ENCODE peak calls at places on chromosomes 16 and 17, in five cellular contexts. One of them, this sample, is unnamed.

GRCh38 chr16:16007743-16008111 is 58.3 kb downstream of the ABCC1 start:
- DNase-seq in upper lobe of right lung: no peak
- DNase-seq in IMR-90: no peak
- DNase-seq in tibial nerve: no peak
- DNase-seq in vagina: no peak
- DNase-seq in this sample: no peak

GRCh38 chr16:84153660-84154214 is 8.6 kb downstream of the DNAAF1 start:
- DNase-seq in upper lobe of right lung: peak; percentile 11
- DNase-seq in tibial nerve: no peak
- DNase-seq in vagina: no peak
- DNase-seq in IMR-90: peak; percentile 16
- DNase-seq in this sample: no peak

GRCh38 chr17:80468222-80468621 is 8.2 kb downstream of the NPTX1 start:
- DNase-seq in tibial nerve: no peak
- DNase-seq in vagina: no peak
- DNase-seq in IMR-90: no peak
- DNase-seq in upper lobe of right lung: no peak
- DNase-seq in this sample: no peak

GRCh38 chr16:70737377-70738082 is 51.7 kb upstream of the MTSS2 start:
- DNase-seq in tibial nerve: peak; percentile 46
- DNase-seq in vagina: no peak
- DNase-seq in upper lobe of right lung: peak; percentile 83
- DNase-seq in IMR-90: peak; percentile 99
- DNase-seq in this sample: peak; percentile 88

GRCh38 chr17:9998060-9998459 is 93.0 kb upstream of the RCVRN start:
- DNase-seq in upper lobe of right lung: no peak
- DNase-seq in tibial nerve: no peak
- DNase-seq in IMR-90: no peak
- DNase-seq in vagina: no peak
- DNase-seq in this sample: no peak

GRCh38 chr17:59807892-59808509 is 84.7 kb downstream of the TUBD1 start:
- DNase-seq in vagina: no peak
- DNase-seq in tibial nerve: no peak
- DNase-seq in upper lobe of right lung: no peak
- DNase-seq in IMR-90: no peak
- DNase-seq in this sample: no peak

GRCh38 chr17:40348136-40348504 is 16.4 kb downstream of the GJD3 start:
- DNase-seq in IMR-90: no peak
- DNase-seq in tibial nerve: no peak
- DNase-seq in vagina: no peak
- DNase-seq in upper lobe of right lung: no peak
- DNase-seq in this sample: no peak

GRCh38 chr16:11610580-11610979 is 23.9 kb upstream of the LITAF start:
- DNase-seq in vagina: no peak
- DNase-seq in tibial nerve: no peak
- DNase-seq in upper lobe of right lung: no peak
- DNase-seq in IMR-90: no peak
- DNase-seq in this sample: no peak

GRCh38 chr17:18954321-18954720 is 2.4 kb downstream of the SLC5A10 start:
- DNase-seq in tibial nerve: no peak
- DNase-seq in IMR-90: no peak
- DNase-seq in vagina: no peak
- DNase-seq in upper lobe of right lung: peak; percentile 48
- DNase-seq in this sample: no peak

GRCh38 chr17:81712468-81713003 is 452 bp downstream of the SLC25A10 start:
- DNase-seq in vagina: no peak
- DNase-seq in IMR-90: no peak
- DNase-seq in upper lobe of right lung: no peak
- DNase-seq in tibial nerve: no peak
- DNase-seq in this sample: peak; percentile 27

GRCh38 chr17:64504769-64505319 is 1.2 kb downstream of the DDX5 start:
- DNase-seq in tibial nerve: no peak
- DNase-seq in vagina: no peak
- DNase-seq in IMR-90: peak; percentile 75
- DNase-seq in upper lobe of right lung: no peak
- DNase-seq in this sample: peak; percentile 30

GRCh38 chr17:75490173-75490743 is 25.1 kb downstream of the CASKIN2 start:
- DNase-seq in IMR-90: no peak
- DNase-seq in upper lobe of right lung: no peak
- DNase-seq in vagina: no peak
- DNase-seq in tibial nerve: no peak
- DNase-seq in this sample: no peak

GRCh38 chr17:39926588-39927100 is 757 bp downstream of the ORMDL3 start:
- DNase-seq in upper lobe of right lung: peak; percentile 81
- DNase-seq in tibial nerve: no peak
- DNase-seq in IMR-90: no peak
- DNase-seq in vagina: no peak
- DNase-seq in this sample: no peak

GRCh38 chr16:21001262-21001661 is 100.7 kb downstream of the LYRM1 start:
- DNase-seq in tibial nerve: no peak
- DNase-seq in vagina: no peak
- DNase-seq in IMR-90: peak; percentile 4
- DNase-seq in upper lobe of right lung: no peak
- DNase-seq in this sample: no peak

GRCh38 chr17:73613271-73613941 is 30.8 kb downstream of the SDK2 start:
- DNase-seq in IMR-90: no peak
- DNase-seq in tibial nerve: no peak
- DNase-seq in vagina: no peak
- DNase-seq in upper lobe of right lung: no peak
- DNase-seq in this sample: no peak
- H3K4me3 ChIP-seq in IMR-90: no peak overlapping the region
- H3K4me3 ChIP-seq in tibial nerve: no peak overlapping the region
- H3K4me3 ChIP-seq in vagina: no peak overlapping the region
- H3K4me3 ChIP-seq in upper lobe of right lung: no peak overlapping the region
- H3K4me3 ChIP-seq in this sample: no peak overlapping the region

GRCh38 chr17:8681175-8681949 is 50.8 kb upstream of the MYH10 start:
- DNase-seq in upper lobe of right lung: no peak
- DNase-seq in IMR-90: peak; percentile 65
- DNase-seq in vagina: no peak
- DNase-seq in tibial nerve: no peak
- DNase-seq in this sample: no peak
- H3K27ac ChIP-seq in upper lobe of right lung: peak overlapping the region; percentile 43
- H3K27ac ChIP-seq in IMR-90: peak overlapping the region; percentile 56
- H3K27ac ChIP-seq in vagina: no peak overlapping the region
- H3K27ac ChIP-seq in tibial nerve: no peak overlapping the region
- H3K27ac ChIP-seq in this sample: no peak overlapping the region

GRCh38 chr17:48723555-48724239 is 712 bp downstream of the PRAC2 start:
- DNase-seq in tibial nerve: no peak
- DNase-seq in IMR-90: no peak
- DNase-seq in upper lobe of right lung: no peak
- DNase-seq in vagina: no peak
- DNase-seq in this sample: peak; percentile 67
- H3K4me3 ChIP-seq in tibial nerve: no peak overlapping the region
- H3K4me3 ChIP-seq in IMR-90: no peak overlapping the region
- H3K4me3 ChIP-seq in upper lobe of right lung: peak overlapping the region; percentile 9
- H3K4me3 ChIP-seq in vagina: peak overlapping the region; percentile 21
- H3K4me3 ChIP-seq in this sample: peak overlapping the region; percentile 55

GRCh38 chr17:2819921-2820501 is 23.8 kb downstream of the RAP1GAP2 start:
- DNase-seq in tibial nerve: no peak
- DNase-seq in IMR-90: no peak
- DNase-seq in upper lobe of right lung: no peak
- DNase-seq in vagina: no peak
- DNase-seq in this sample: no peak

GRCh38 chr17:2814499-2815341 is 18.5 kb downstream of the RAP1GAP2 start:
- DNase-seq in vagina: no peak
- DNase-seq in IMR-90: no peak
- DNase-seq in upper lobe of right lung: no peak
- DNase-seq in tibial nerve: no peak
- DNase-seq in this sample: no peak

GRCh38 chr17:2816688-2817087 is 20.4 kb downstream of the RAP1GAP2 start:
- DNase-seq in tibial nerve: no peak
- DNase-seq in IMR-90: no peak
- DNase-seq in vagina: no peak
- DNase-seq in upper lobe of right lung: no peak
- DNase-seq in this sample: no peak

GRCh38 chr17:2814049-2814448 is 17.8 kb downstream of the RAP1GAP2 start:
- DNase-seq in upper lobe of right lung: no peak
- DNase-seq in IMR-90: no peak
- DNase-seq in tibial nerve: no peak
- DNase-seq in vagina: no peak
- DNase-seq in this sample: no peak

GRCh38 chr17:2815781-2816185 is 19.5 kb downstream of the RAP1GAP2 start:
- DNase-seq in IMR-90: no peak
- DNase-seq in vagina: no peak
- DNase-seq in tibial nerve: no peak
- DNase-seq in upper lobe of right lung: no peak
- DNase-seq in this sample: no peak
- H3K27ac ChIP-seq in IMR-90: no peak overlapping the region
- H3K27ac ChIP-seq in vagina: no peak overlapping the region
- H3K27ac ChIP-seq in tibial nerve: no peak overlapping the region
- H3K27ac ChIP-seq in upper lobe of right lung: no peak overlapping the region
- H3K27ac ChIP-seq in this sample: no peak overlapping the region

DNA sequence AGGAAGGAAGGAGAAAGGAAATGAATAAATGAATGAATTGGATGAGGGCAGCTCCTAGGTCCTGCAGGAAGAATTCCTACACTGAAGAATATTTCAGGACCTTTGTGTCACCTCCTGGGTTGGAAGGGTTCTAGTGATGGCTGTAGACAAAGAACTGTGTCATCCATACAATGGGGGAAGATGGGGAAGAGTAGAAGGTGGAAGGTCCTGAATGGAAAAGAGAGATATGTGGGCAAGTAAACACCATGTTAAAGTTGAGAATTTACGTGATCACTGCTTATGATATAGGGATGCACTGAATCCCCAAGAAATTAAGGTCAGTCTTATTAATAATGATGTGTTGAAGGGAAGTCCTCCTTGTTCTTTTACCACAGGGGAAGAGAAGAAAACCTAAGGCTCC is 4.2 kb upstream of the SUPT4H1 start:
- DNase-seq in upper lobe of right lung: no peak
- DNase-seq in vagina: no peak
- DNase-seq in IMR-90: no peak
- DNase-seq in tibial nerve: no peak
- DNase-seq in this sample: no peak
- H3K4me3 ChIP-seq in upper lobe of right lung: no peak overlapping the region
- H3K4me3 ChIP-seq in vagina: no peak overlapping the region
- H3K4me3 ChIP-seq in IMR-90: no peak overlapping the region
- H3K4me3 ChIP-seq in tibial nerve: no peak overlapping the region
- H3K4me3 ChIP-seq in this sample: no peak overlapping the region

This sample was measured in prostate gland.